ENCODE peak calls at places on chromosomes 16 and 17, in five cellular contexts. A is suprapubic skin, O is breast epithelium, F is prostate gland, L is stomach. M is an unnamed sample.

GRCh38 chr17:62092784-62093183 is 27.7 kb upstream of the MED13 start:
- DNase-seq in A (no peak), O (no peak), F (no peak), L (no peak), M (no peak)

GRCh38 chr16:29819506-29819905 is 756 bp upstream of the MVP start:
- DNase-seq in A (no peak), O (no peak), F (no peak), L (no peak), M (no peak)

GRCh38 chr17:50533720-50534148 is 1.2 kb downstream of the EPN3 start:
- DNase-seq in A (no peak), O (no peak), F (peak), L (peak), M (no peak)

GRCh38 chr16:19328364-19328763 is 42.8 kb downstream of the CLEC19A start:
- DNase-seq in A (no peak), O (no peak), F (no peak), L (no peak), M (no peak)

GRCh38 chr16:21223787-21224186 is 9.7 kb upstream of the ANKS4B start:
- DNase-seq in A (no peak), O (no peak), F (no peak), L (no peak), M (no peak)

GRCh38 chr17:30720013-30720471 is 104.5 kb downstream of the CRLF3 start:
- DNase-seq in A (peak), O (peak), F (no peak), L (peak), M (peak)

GRCh38 chr17:16915752-16916556 is 56.0 kb downstream of the TNFRSF13B start:
- DNase-seq in A (no peak), O (peak), F (no peak), L (peak), M (no peak)

GRCh38 chr17:55161935-55162555 is 102.7 kb upstream of the HLF start:
- DNase-seq in A (no peak), O (no peak), F (no peak), L (no peak), M (no peak)

GRCh38 chr17:33990943-33991706 is 264.0 kb upstream of the CCL2 start:
- DNase-seq in A (no peak), O (no peak), F (no peak), L (no peak), M (no peak)

GRCh38 chr17:49404906-49405305 is 9.8 kb downstream of the PHB1 start:
- DNase-seq in A (peak), O (no peak), F (no peak), L (no peak), M (peak)

DNA sequence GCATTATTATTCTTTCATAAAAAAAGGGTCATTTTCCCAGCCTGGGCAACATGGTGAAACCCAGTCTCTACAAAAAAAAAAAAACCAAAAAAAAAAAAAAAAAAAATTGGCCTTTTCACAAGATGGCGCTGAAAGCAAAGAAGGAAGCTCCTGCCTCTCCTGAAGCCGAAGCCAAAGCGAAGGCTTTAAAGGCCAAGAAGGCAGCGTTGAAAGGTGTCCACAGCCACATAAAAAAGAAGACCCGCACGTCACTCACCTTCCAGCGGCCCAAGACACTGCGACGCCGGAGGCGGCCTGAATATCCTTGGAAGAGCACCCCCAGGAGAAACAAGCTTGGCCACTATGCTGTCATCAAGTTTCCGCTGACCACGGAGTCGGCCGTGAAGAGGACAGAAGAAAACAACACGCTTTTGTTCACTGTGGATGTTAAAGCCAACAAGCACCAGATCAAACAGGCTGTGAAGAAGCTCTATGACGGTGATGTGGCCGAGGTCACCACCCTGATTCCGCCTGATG is 4.9 kb upstream of the PGAP6 start:
- DNase-seq in A (no peak), O (no peak), F (no peak), L (no peak), M (no peak)
- TF ChIP-seq CTCF in A (no peak), O (no peak), F (peak), L (no peak), M (no peak)

GRCh38 chr17:80779336-80779735 is 212.3 kb upstream of the CHMP6 start:
- DNase-seq in A (no peak), O (peak), F (no peak), L (no peak), M (peak)
- TF ChIP-seq POLR2A in A (no peak), O (no peak), F (no peak), L (no peak), M (no peak)

GRCh38 chr16:48676836-48677235 is 66.9 kb upstream of the N4BP1 start:
- DNase-seq in A (no peak), O (no peak), F (no peak), L (no peak), M (no peak)

GRCh38 chr16:48682971-48683370 is 73.0 kb upstream of the N4BP1 start:
- DNase-seq in A (no peak), O (no peak), F (no peak), L (no peak), M (no peak)

GRCh38 chr16:48684148-48684547 is 74.2 kb upstream of the N4BP1 start:
- DNase-seq in A (no peak), O (no peak), F (no peak), L (no peak), M (no peak)

GRCh38 chr16:48681520-48681919 is 71.5 kb upstream of the N4BP1 start:
- DNase-seq in A (no peak), O (no peak), F (no peak), L (no peak), M (no peak)
- TF ChIP-seq POLR2AphosphoS5 in A (no peak), O (no peak), F (no peak), L (no peak), M (no peak)

GRCh38 chr16:46658925-46659324 is 30.1 kb downstream of the VPS35 start:
- DNase-seq in A (no peak), O (no peak), F (no peak), L (no peak), M (no peak)
- TF ChIP-seq CTCF in A (no peak), O (no peak), F (no peak), L (no peak), M (no peak)

GRCh38 chr17:4258867-4259266 is 4.9 kb downstream of the ANKFY1 start:
- DNase-seq in A (no peak), O (no peak), F (no peak), L (no peak), M (no peak)

GRCh38 chr17:4267402-4267801 is 3.6 kb upstream of the ANKFY1 start:
- DNase-seq in A (no peak), O (no peak), F (no peak), L (no peak), M (no peak)

GRCh38 chr17:4266550-4266949 is 2.8 kb upstream of the ANKFY1 start:
- DNase-seq in A (no peak), O (no peak), F (no peak), L (no peak), M (no peak)

GRCh38 chr17:4261452-4261851 is 2.3 kb downstream of the ANKFY1 start:
- DNase-seq in A (no peak), O (no peak), F (no peak), L (no peak), M (no peak)

GRCh38 chr17:4263282-4264215 is at the start of gene ANKFY1:
- DNase-seq in A (peak), O (peak), F (peak), L (peak), M (peak)
- TF ChIP-seq POLR2A in A (peak), O (peak), F (peak), L (no peak), M (peak)

GRCh38 chr17:3894188-3894587 is 1.3 kb upstream of the CAMKK1 start:
- DNase-seq in A (no peak), O (no peak), F (no peak), L (no peak), M (no peak)

GRCh38 chr17:3892095-3892998 is 506 bp downstream of the CAMKK1 start:
- DNase-seq in A (peak), O (peak), F (peak), L (peak), M (peak)

GRCh38 chr17:3891626-3892094 is 1.2 kb downstream of the CAMKK1 start:
- DNase-seq in A (no peak), O (no peak), F (no peak), L (no peak), M (no peak)

GRCh38 chr17:3893720-3894116 is 865 bp upstream of the CAMKK1 start:
- DNase-seq in A (no peak), O (no peak), F (no peak), L (no peak), M (no peak)

DNA sequence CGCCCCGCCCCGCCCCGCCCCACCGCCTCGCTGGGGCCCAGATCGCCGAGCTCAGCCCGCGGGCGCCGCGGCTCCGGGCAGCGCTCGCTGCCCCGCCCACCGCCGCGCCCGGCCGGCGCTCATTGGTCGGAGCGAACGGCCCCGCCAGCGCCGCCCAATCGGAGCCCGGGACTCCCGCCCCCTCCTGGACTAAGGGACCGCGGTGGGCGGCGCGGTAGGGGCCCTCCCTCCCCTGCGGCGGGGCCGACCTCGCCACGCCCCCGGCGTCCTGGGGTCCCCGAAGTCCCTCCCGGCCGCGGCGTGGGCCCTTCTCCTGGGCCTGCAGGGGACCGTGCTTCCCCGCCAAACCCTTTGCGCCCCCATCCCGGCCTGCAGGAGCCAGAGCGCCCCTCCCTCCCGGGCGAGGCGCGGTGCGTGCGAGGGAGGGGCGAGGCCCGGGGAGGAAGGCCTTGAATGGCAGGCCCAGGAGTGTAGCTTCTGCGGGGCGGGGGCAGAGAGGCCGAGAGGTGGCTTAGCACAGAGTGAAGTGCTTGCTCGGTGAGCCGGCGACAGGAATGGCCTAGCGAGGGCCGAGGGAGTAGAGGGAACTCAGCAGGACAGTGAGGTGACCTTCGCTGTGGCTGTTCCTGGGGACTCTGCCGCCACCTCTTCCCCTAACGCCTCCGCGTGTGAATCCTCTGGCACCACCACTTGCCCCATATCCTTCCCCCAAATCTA is at the start of gene CAMKK1:
- DNase-seq in A (peak), O (peak), F (peak), L (peak), M (peak)
- TF ChIP-seq POLR2AphosphoS5 in A (no peak), O (peak), F (no peak), L (no peak), M (peak)

GRCh38 chr17:63700528-63701441 is 860 bp upstream of the LIMD2 start:
- DNase-seq in A (no peak), O (no peak), F (no peak), L (peak), M (peak)
- TF ChIP-seq CTCF in A (no peak), O (no peak), F (peak), L (no peak), M (peak)

DNA sequence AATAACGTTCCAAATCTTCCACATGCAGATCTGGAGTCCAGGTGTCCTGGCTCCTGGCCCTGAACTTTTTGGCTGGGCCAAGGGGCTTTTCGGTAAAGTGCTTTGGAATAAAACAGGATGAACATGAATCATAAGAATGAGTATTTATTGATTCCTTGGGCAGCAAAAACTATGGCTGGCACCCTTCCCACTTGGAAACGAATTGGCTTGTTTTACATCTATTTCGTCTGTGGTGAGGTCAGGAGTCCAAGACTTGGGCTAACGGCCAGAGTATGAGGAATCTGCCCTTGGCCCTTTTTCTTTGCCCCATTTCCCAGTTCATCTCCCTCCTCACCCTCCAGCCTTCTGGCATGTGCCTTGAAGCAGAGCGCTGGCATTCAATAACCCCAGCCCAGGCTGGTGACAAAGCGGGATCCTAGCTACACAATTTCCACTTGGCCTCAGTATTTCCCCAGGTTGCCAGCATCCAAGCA is 4.1 kb upstream of the UBTF start:
- DNase-seq in A (no peak), O (no peak), F (no peak), L (no peak), M (no peak)
- TF ChIP-seq POLR2A in A (no peak), O (no peak), F (no peak), L (no peak), M (no peak)

GRCh38 chr17:1746975-1747543 is 4.4 kb downstream of the SERPINF2 start:
- DNase-seq in A (no peak), O (peak), F (peak), L (peak), M (no peak)
- TF ChIP-seq POLR2AphosphoS5 in A (peak), O (peak), F (peak), L (peak), M (peak)

GRCh38 chr16:89847930-89848297 is 19.6 kb downstream of the SPIRE2 start:
- DNase-seq in A (no peak), O (no peak), F (no peak), L (no peak), M (no peak)

GRCh38 chr16:89855986-89856385 is 17.4 kb upstream of the TCF25 start:
- DNase-seq in A (no peak), O (no peak), F (no peak), L (no peak), M (no peak)

GRCh38 chr16:89855301-89855945 is 18.0 kb upstream of the TCF25 start:
- DNase-seq in A (no peak), O (no peak), F (no peak), L (no peak), M (no peak)

GRCh38 chr16:89848974-89849373 is 20.7 kb downstream of the SPIRE2 start:
- DNase-seq in A (no peak), O (no peak), F (no peak), L (no peak), M (no peak)

DNA sequence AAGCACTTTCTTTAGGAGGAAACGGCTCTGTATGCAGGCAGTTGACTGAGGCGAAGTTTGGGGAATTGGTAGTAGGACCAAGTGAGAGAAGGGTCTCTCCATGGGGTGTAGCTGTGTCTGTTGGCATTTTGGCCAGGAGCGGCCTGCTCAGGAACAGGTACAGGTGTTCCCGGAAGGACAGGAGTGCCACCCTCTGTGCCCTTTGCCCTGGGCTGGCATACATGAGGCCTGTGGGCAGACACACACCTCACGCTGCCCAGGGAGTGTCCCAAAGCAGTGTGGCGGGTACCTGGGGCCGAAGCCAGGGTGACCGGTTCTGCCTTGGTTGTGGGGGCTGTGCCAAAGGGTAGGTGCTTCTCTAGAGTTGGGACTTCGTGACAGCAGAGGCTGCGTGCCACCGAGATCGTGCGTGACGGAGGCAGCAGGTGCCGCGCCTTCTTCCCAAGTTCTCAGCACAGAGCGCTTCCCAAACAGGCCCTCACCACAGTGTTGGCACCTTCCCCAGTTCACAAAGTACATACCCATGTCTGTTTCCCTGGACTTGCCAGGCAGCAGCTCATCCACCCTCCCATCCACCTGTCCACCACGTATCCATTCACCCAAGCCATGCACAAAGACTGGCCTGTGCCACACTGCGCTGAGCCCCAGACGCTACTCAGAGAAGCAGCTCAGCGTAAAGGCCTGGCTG is 19.9 kb upstream of the TCF25 start:
- DNase-seq in A (no peak), O (no peak), F (no peak), L (peak), M (no peak)
- TF ChIP-seq CTCF in A (no peak), O (no peak), F (no peak), L (no peak), M (no peak)

M was measured in sigmoid colon.